ENCODE peak calls at places on chromosome 13, in four cellular contexts. One of them, this sample, is unnamed.
A peak's percentile ranks its signal among the peaks of the same experiment; 100 is the strongest.

GRCh38 chr13:42001580-42001979 is 40.7 kb upstream of the VWA8 start:
- DNase-seq in activated CD4-positive, alpha-beta T cell treated with anti-CD3 and anti-CD28 coated beads, Interleukin-2, amount 50 U/mL, for 24 hours: no peak
- DNase-seq in NCI-H1930: no peak
- DNase-seq in AG04450: peak; percentile 77
- DNase-seq in this sample: peak; percentile 50

GRCh38 chr13:27293873-27294515 is 23.4 kb downstream of the RASL11A start:
- DNase-seq in activated CD4-positive, alpha-beta T cell treated with anti-CD3 and anti-CD28 coated beads, Interleukin-2, amount 50 U/mL, for 24 hours: no peak
- DNase-seq in NCI-H1930: no peak
- DNase-seq in AG04450: no peak
- DNase-seq in this sample: no peak

GRCh38 chr13:19845758-19846157 is 17.7 kb downstream of the ZMYM5 start:
- DNase-seq in activated CD4-positive, alpha-beta T cell treated with anti-CD3 and anti-CD28 coated beads, Interleukin-2, amount 50 U/mL, for 24 hours: no peak
- DNase-seq in NCI-H1930: no peak
- DNase-seq in AG04450: peak; percentile 96
- DNase-seq in this sample: no peak

GRCh38 chr13:49759503-49759902 is 33.0 kb downstream of the KPNA3 start:
- DNase-seq in activated CD4-positive, alpha-beta T cell treated with anti-CD3 and anti-CD28 coated beads, Interleukin-2, amount 50 U/mL, for 24 hours: no peak
- DNase-seq in NCI-H1930: no peak
- DNase-seq in AG04450: no peak
- DNase-seq in this sample: no peak

GRCh38 chr13:75906315-75906714 is 270.2 kb downstream of the LMO7 start:
- DNase-seq in activated CD4-positive, alpha-beta T cell treated with anti-CD3 and anti-CD28 coated beads, Interleukin-2, amount 50 U/mL, for 24 hours: no peak
- DNase-seq in NCI-H1930: no peak
- DNase-seq in AG04450: no peak
- DNase-seq in this sample: no peak

GRCh38 chr13:91639316-91639715 is 240.9 kb downstream of the GPC5 start:
- DNase-seq in activated CD4-positive, alpha-beta T cell treated with anti-CD3 and anti-CD28 coated beads, Interleukin-2, amount 50 U/mL, for 24 hours: no peak
- DNase-seq in NCI-H1930: no peak
- DNase-seq in AG04450: peak; percentile 42
- DNase-seq in this sample: no peak

GRCh38 chr13:81770868-81771505 is 1430.1 kb upstream of the SPRY2 start:
- DNase-seq in activated CD4-positive, alpha-beta T cell treated with anti-CD3 and anti-CD28 coated beads, Interleukin-2, amount 50 U/mL, for 24 hours: no peak
- DNase-seq in NCI-H1930: no peak
- DNase-seq in AG04450: no peak
- DNase-seq in this sample: no peak

GRCh38 chr13:36710396-36710795 is 36.6 kb downstream of the SERTM1 start:
- DNase-seq in activated CD4-positive, alpha-beta T cell treated with anti-CD3 and anti-CD28 coated beads, Interleukin-2, amount 50 U/mL, for 24 hours: no peak
- DNase-seq in NCI-H1930: no peak
- DNase-seq in AG04450: no peak
- DNase-seq in this sample: no peak

GRCh38 chr13:113398963-113399754 is 35.2 kb upstream of the GRTP1 start:
- DNase-seq in activated CD4-positive, alpha-beta T cell treated with anti-CD3 and anti-CD28 coated beads, Interleukin-2, amount 50 U/mL, for 24 hours: no peak
- DNase-seq in NCI-H1930: no peak
- DNase-seq in AG04450: no peak
- DNase-seq in this sample: no peak

GRCh38 chr13:34654203-34654602 is 287.9 kb upstream of the NBEA start:
- DNase-seq in activated CD4-positive, alpha-beta T cell treated with anti-CD3 and anti-CD28 coated beads, Interleukin-2, amount 50 U/mL, for 24 hours: no peak
- DNase-seq in NCI-H1930: no peak
- DNase-seq in AG04450: no peak
- DNase-seq in this sample: no peak

GRCh38 chr13:23488442-23488841 is 54.9 kb upstream of the SACS start:
- DNase-seq in activated CD4-positive, alpha-beta T cell treated with anti-CD3 and anti-CD28 coated beads, Interleukin-2, amount 50 U/mL, for 24 hours: no peak
- DNase-seq in NCI-H1930: no peak
- DNase-seq in AG04450: no peak
- DNase-seq in this sample: no peak

GRCh38 chr13:45615501-45616101 is at the start of gene ERICH6B:
- DNase-seq in activated CD4-positive, alpha-beta T cell treated with anti-CD3 and anti-CD28 coated beads, Interleukin-2, amount 50 U/mL, for 24 hours: no peak
- DNase-seq in NCI-H1930: peak; percentile 36
- DNase-seq in AG04450: no peak
- DNase-seq in this sample: peak; percentile 33

GRCh38 chr13:60267498-60268202 is 103.9 kb upstream of the DIAPH3 start:
- DNase-seq in activated CD4-positive, alpha-beta T cell treated with anti-CD3 and anti-CD28 coated beads, Interleukin-2, amount 50 U/mL, for 24 hours: no peak
- DNase-seq in NCI-H1930: peak; percentile 55
- DNase-seq in AG04450: no peak
- DNase-seq in this sample: no peak

GRCh38 chr13:24511824-24512207 is 762 bp downstream of the PARP4 start:
- DNase-seq in activated CD4-positive, alpha-beta T cell treated with anti-CD3 and anti-CD28 coated beads, Interleukin-2, amount 50 U/mL, for 24 hours: no peak
- DNase-seq in NCI-H1930: no peak
- DNase-seq in AG04450: no peak
- DNase-seq in this sample: no peak